ENCODE peak calls at places on chromosomes 6 and 20, in seven cellular contexts. T is GM12865, E is cardiac fibroblast, Q is foreskin fibroblast, M is fibroblast of pulmonary artery, Z is breast epithelium, S is AG09309. W is an unnamed sample.
A peak's percentile ranks its signal among the peaks of the same experiment; 100 is the strongest.

GRCh38 chr20:46060301-46060881 is 29.4 kb downstream of the NCOA5 start:
- DNase-seq in T (peak; percentile 45), E (peak; percentile 16), Q (no peak), M (peak; percentile 10), Z (no peak), S (no peak), W (no peak)

GRCh38 chr6:89024456-89024855 is 56.1 kb upstream of the PNRC1 start:
- DNase-seq in T (no peak), E (no peak), Q (no peak), M (no peak), Z (no peak), S (no peak), W (no peak)

GRCh38 chr6:30227763-30228487 is 14.7 kb upstream of the TRIM26 start:
- DNase-seq in T (no peak), E (no peak), Q (no peak), M (no peak), Z (no peak), S (no peak), W (no peak)

GRCh38 chr6:31629014-31629413 is 8.5 kb downstream of the PRRC2A start:
- DNase-seq in T (no peak), E (no peak), Q (no peak), M (no peak), Z (no peak), S (no peak), W (no peak)

GRCh38 chr6:28303570-28303969 is 22.2 kb downstream of the PGBD1 start:
- DNase-seq in T (peak; percentile 24), E (no peak), Q (no peak), M (no peak), Z (no peak), S (no peak), W (no peak)

GRCh38 chr6:131951576-131952230 is 531 bp upstream of the CCN2 start:
- DNase-seq in T (no peak), E (peak; percentile 72), Q (no peak), M (peak; percentile 49), Z (no peak), S (no peak), W (no peak)

GRCh38 chr6:56821005-56821432 is 133.9 kb upstream of the BEND6 start:
- DNase-seq in T (no peak), E (no peak), Q (no peak), M (no peak), Z (no peak), S (no peak), W (no peak)

GRCh38 chr6:111602481-111603404 is 2.9 kb downstream of the TRAF3IP2 start:
- DNase-seq in T (no peak), E (peak; percentile 56), Q (peak; percentile 94), M (peak; percentile 67), Z (no peak), S (no peak), W (peak; percentile 64)

GRCh38 chr6:91437295-91437694 is 850.4 kb upstream of the MAP3K7 start:
- DNase-seq in T (no peak), E (no peak), Q (no peak), M (no peak), Z (no peak), S (no peak), W (no peak)

GRCh38 chr6:36662827-36663256 is 15.7 kb upstream of the CDKN1A start:
- DNase-seq in T (peak; percentile 47), E (no peak), Q (peak; percentile 35), M (no peak), Z (no peak), S (no peak), W (no peak)

GRCh38 chr6:37521674-37522073 is 22.0 kb upstream of the CCDC167 start:
- DNase-seq in T (peak; percentile 78), E (no peak), Q (no peak), M (no peak), Z (no peak), S (no peak), W (no peak)

GRCh38 chr6:140174509-140174908 is 800.1 kb upstream of the CITED2 start:
- DNase-seq in T (no peak), E (peak; percentile 97), Q (peak; percentile 97), M (peak; percentile 88), Z (no peak), S (peak; percentile 99), W (peak; percentile 90)

GRCh38 chr6:136166815-136167214 is 83.3 kb downstream of the MTFR2 start:
- DNase-seq in T (no peak), E (peak; percentile 41), Q (no peak), M (no peak), Z (no peak), S (no peak), W (no peak)

GRCh38 chr20:47224300-47224791 is 132.2 kb downstream of the ZMYND8 start:
- DNase-seq in T (no peak), E (no peak), Q (no peak), M (no peak), Z (no peak), S (no peak), W (no peak)

GRCh38 chr6:162343196-162343901 is 384.2 kb downstream of the PRKN start:
- DNase-seq in T (no peak), E (no peak), Q (peak; percentile 9), M (no peak), Z (no peak), S (no peak), W (no peak)

GRCh38 chr6:46781478-46782378 is 11.5 kb upstream of the MEP1A start:
- DNase-seq in T (peak; percentile 59), E (peak; percentile 78), Q (peak; percentile 74), M (peak; percentile 74), Z (no peak), S (peak; percentile 20), W (peak; percentile 1)

GRCh38 chr6:168136001-168136400 is 57.0 kb upstream of the FRMD1 start:
- DNase-seq in T (no peak), E (no peak), Q (no peak), M (no peak), Z (no peak), S (no peak), W (no peak)

GRCh38 chr6:112337209-112337638 is 9.9 kb upstream of the RFPL4B start:
- DNase-seq in T (peak; percentile 7), E (peak; percentile 84), Q (peak; percentile 93), M (peak; percentile 89), Z (no peak), S (peak; percentile 85), W (peak; percentile 60)

GRCh38 chr6:163897030-163897429 is 482.5 kb downstream of the QKI start:
- DNase-seq in T (peak; percentile 18), E (peak; percentile 2), Q (peak; percentile 9), M (no peak), Z (no peak), S (peak; percentile 33), W (peak; percentile 23)

GRCh38 chr6:5031150-5031549 is 27.3 kb upstream of the RPP40 start:
- DNase-seq in T (no peak), E (no peak), Q (no peak), M (no peak), Z (no peak), S (no peak), W (no peak)

GRCh38 chr6:129646617-129647016 is 63.4 kb downstream of the ARHGAP18 start:
- DNase-seq in T (peak; percentile 82), E (peak; percentile 45), Q (peak; percentile 56), M (peak; percentile 45), Z (no peak), S (no peak), W (no peak)
- H3K4me3 ChIP-seq in T (peak overlapping the region; percentile 8), E (no peak overlapping the region), Q (no peak overlapping the region), M (no peak overlapping the region), Z (peak overlapping the region; percentile 7), S (no peak overlapping the region), W (peak overlapping the region; percentile 13)

GRCh38 chr6:169654590-169655391 is 47.0 kb downstream of the WDR27 start:
- DNase-seq in T (peak; percentile 70), E (peak; percentile 76), Q (peak; percentile 91), M (peak; percentile 76), Z (peak; percentile 64), S (peak; percentile 17), W (no peak)

GRCh38 chr6:169652896-169653295 is 48.9 kb downstream of the WDR27 start:
- DNase-seq in T (no peak), E (no peak), Q (no peak), M (no peak), Z (no peak), S (no peak), W (no peak)

GRCh38 chr6:169650959-169651292 is 50.9 kb downstream of the WDR27 start:
- DNase-seq in T (no peak), E (no peak), Q (no peak), M (no peak), Z (no peak), S (no peak), W (no peak)

GRCh38 chr6:169651498-169651897 is 50.3 kb downstream of the WDR27 start:
- DNase-seq in T (no peak), E (no peak), Q (no peak), M (no peak), Z (no peak), S (no peak), W (no peak)

DNA sequence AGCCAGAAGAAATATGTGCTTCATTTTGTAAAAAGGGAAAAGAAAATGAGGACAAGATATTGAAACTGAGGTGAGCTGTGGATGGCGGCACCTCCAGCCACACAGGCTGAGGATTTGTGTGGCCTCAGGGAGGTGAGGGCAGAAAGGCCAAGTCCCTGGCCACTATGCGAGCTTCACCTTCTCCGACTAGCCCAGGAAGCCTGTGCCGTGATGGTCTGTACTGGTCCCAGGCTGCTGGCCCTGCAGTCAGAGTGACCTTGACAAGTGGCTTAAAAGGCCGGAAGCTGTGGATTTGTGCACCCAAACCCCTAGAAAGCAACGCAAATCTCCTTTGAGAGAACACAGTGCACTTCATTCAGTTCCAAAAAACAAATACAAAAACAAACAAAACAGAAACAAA is 48.1 kb downstream of the WDR27 start:
- DNase-seq in T (no peak), E (no peak), Q (no peak), M (no peak), Z (no peak), S (no peak), W (no peak)
- H3K4me3 ChIP-seq in T (no peak overlapping the region), E (no peak overlapping the region), Q (no peak overlapping the region), M (no peak overlapping the region), Z (peak overlapping the region; percentile 50), S (no peak overlapping the region), W (no peak overlapping the region)

GRCh38 chr20:31603822-31604566 is 1.1 kb upstream of the ID1 start:
- DNase-seq in T (peak; percentile 94), E (peak; percentile 96), Q (peak; percentile 97), M (peak; percentile 98), Z (peak; percentile 86), S (peak; percentile 88), W (peak; percentile 91)
- H3K4me3 ChIP-seq in T (peak overlapping the region; percentile 69), E (peak overlapping the region; percentile 91), Q (peak overlapping the region; percentile 91), M (peak overlapping the region; percentile 97), Z (peak overlapping the region; percentile 73), S (peak overlapping the region; percentile 84), W (peak overlapping the region; percentile 97)

DNA sequence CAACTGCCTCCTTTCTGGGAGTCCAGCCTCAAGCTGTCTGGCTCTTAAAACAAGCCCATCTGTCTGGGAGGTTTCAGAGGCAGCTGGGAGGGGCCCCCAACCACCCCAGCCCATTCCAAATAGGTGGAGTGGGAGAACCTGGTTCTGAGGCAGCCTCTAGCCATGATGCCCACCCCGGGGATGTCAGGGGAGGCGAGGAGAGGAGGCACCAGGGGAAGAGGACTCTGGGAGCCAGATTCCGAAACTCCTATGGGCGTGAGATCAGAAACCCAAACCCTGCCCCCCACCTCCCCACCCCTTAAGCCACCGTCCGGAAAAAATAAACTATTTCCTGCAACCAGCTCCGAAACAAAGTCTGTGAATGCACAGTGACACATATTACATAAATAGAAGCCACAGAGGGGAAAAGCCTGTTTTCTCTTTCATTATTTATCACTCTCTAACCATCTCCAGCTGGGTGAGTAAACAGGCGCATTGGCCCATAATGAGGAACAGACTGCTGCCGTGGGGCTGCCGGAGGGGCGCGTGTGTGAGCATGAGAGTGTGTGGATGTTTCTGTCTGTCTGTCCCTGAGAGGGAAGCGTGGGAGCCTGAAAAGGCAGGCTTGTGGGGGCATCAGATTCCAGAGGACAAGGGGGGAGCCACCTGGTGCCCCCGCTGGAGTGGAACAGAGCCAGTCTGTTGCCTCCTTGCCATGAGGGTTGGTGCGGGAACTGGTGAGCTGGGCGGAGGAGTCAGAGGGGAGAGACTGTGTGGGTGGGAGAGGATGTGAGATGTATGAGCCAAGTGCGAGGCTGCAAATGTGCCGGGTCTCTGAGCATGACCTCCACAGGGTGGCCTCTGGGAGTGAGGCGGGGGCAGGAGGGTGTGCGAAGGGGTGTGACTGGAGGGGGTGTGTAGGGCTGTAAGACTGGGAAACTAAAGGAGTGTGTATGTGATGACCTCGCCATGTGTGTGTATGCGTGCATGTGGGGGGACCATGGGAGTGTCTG is 14.3 kb upstream of the FOXP4 start:
- DNase-seq in T (peak; percentile 93), E (peak; percentile 55), Q (peak; percentile 82), M (peak; percentile 35), Z (no peak), S (peak; percentile 53), W (peak; percentile 28)
- H3K4me3 ChIP-seq in T (peak overlapping the region; percentile 29), E (no peak overlapping the region), Q (peak overlapping the region; percentile 10), M (no peak overlapping the region), Z (peak overlapping the region; percentile 11), S (no peak overlapping the region), W (no peak overlapping the region)

W was measured in skeletal muscle cell.